ENCODE peak calls at places on chromosome 19, in six cellular contexts. R is NCI-H345, Y is spleen, H is brain microvascular endothelial cell, M is NCI-H460, Z is NCI-H1436. L is an unnamed sample.
A peak's percentile ranks its signal among the peaks of the same experiment; 100 is the strongest.

GRCh38 chr19:51365211-51366049 is 758 bp downstream of the ETFB start:
- DNase-seq in R (no peak), Y (no peak), H (peak; percentile 29), M (no peak), Z (no peak), L (no peak)

GRCh38 chr19:16470911-16471811 is 609 bp downstream of the EPS15L1 start:
- DNase-seq in R (no peak), Y (no peak), H (no peak), M (no peak), Z (no peak), L (no peak)

GRCh38 chr19:4063369-4064072 is 3.2 kb downstream of the ZBTB7A start:
- DNase-seq in R (no peak), Y (peak; percentile 85), H (no peak), M (no peak), Z (no peak), L (no peak)

GRCh38 chr19:7528522-7529245 is 6.3 kb downstream of the MCOLN1 start:
- DNase-seq in R (no peak), Y (no peak), H (no peak), M (no peak), Z (no peak), L (no peak)

GRCh38 chr19:17424743-17425365 is 5.0 kb downstream of the MVB12A start:
- DNase-seq in R (no peak), Y (peak; percentile 76), H (peak; percentile 24), M (peak; percentile 23), Z (no peak), L (no peak)

GRCh38 chr19:5558101-5558621 is 9.6 kb downstream of the TINCR start:
- DNase-seq in R (no peak), Y (no peak), H (no peak), M (no peak), Z (no peak), L (no peak)

GRCh38 chr19:38538793-38539528 is 78.8 kb downstream of the MAP4K1 start:
- DNase-seq in R (no peak), Y (no peak), H (no peak), M (no peak), Z (no peak), L (no peak)

GRCh38 chr19:47253970-47254369 is 2.4 kb upstream of the CCDC9 start:
- DNase-seq in R (no peak), Y (no peak), H (no peak), M (no peak), Z (no peak), L (no peak)

GRCh38 chr19:1122972-1123363 is 19.2 kb downstream of the GPX4 start:
- DNase-seq in R (peak; percentile 16), Y (peak; percentile 90), H (peak; percentile 60), M (peak; percentile 68), Z (no peak), L (no peak)

GRCh38 chr19:44820648-44821609 is 12.0 kb downstream of the BCAM start:
- DNase-seq in R (no peak), Y (peak; percentile 84), H (peak; percentile 20), M (no peak), Z (no peak), L (no peak)

GRCh38 chr19:29881386-29881785 is 60.7 kb upstream of the URI1 start:
- DNase-seq in R (no peak), Y (no peak), H (peak; percentile 14), M (no peak), Z (no peak), L (no peak)